ENCODE peak calls at places on chromosomes 2 and 18, in nine cellular contexts. U, K, P, R, Z, X, F, G and M are unnamed samples.
A peak's percentile ranks its signal among the peaks of the same experiment; 100 is the strongest.

GRCh38 chr2:187942876-187943275 is 348.8 kb upstream of the GULP1 start:
- DNase-seq in U (no peak), K (no peak), P (no peak), R (no peak), Z (no peak), X (no peak), F (no peak), G (no peak), M (no peak)

GRCh38 chr2:75547345-75548035 is 13.2 kb downstream of the EVA1A start:
- DNase-seq in U (no peak), K (no peak), P (peak; percentile 30), R (no peak), Z (no peak), X (no peak), F (no peak), G (no peak), M (no peak)

GRCh38 chr2:15563227-15564100 is 2.3 kb upstream of the NBAS start:
- DNase-seq in U (no peak), K (no peak), P (no peak), R (no peak), Z (no peak), X (no peak), F (no peak), G (no peak), M (no peak)

GRCh38 chr18:3481696-3482210 is 31.8 kb downstream of the TGIF1 start:
- DNase-seq in U (peak; percentile 52), K (no peak), P (peak; percentile 48), R (no peak), Z (peak; percentile 74), X (peak; percentile 35), F (no peak), G (no peak), M (no peak)

GRCh38 chr2:239369631-239370161 is 31.1 kb downstream of the HDAC4 start:
- DNase-seq in U (no peak), K (peak; percentile 75), P (no peak), R (peak; percentile 32), Z (peak; percentile 73), X (no peak), F (no peak), G (peak; percentile 73), M (no peak)

GRCh38 chr2:64363848-64364247 is 90.1 kb upstream of the LGALSL start:
- DNase-seq in U (no peak), K (no peak), P (no peak), R (no peak), Z (peak; percentile 65), X (no peak), F (no peak), G (no peak), M (no peak)

GRCh38 chr2:190352668-190353536 is 9.5 kb downstream of the INPP1 start:
- DNase-seq in U (peak; percentile 64), K (no peak), P (peak; percentile 34), R (no peak), Z (no peak), X (no peak), F (no peak), G (no peak), M (no peak)

GRCh38 chr2:10094271-10094814 is 14.1 kb upstream of the CYS1 start:
- DNase-seq in U (peak; percentile 79), K (no peak), P (no peak), R (no peak), Z (no peak), X (no peak), F (no peak), G (no peak), M (no peak)

GRCh38 chr2:27582695-27583389 is at the start of gene ZNF512:
- DNase-seq in U (peak; percentile 98), K (peak; percentile 95), P (peak; percentile 96), R (peak; percentile 60), Z (peak; percentile 98), X (peak; percentile 89), F (peak; percentile 89), G (peak; percentile 95), M (peak; percentile 80)

GRCh38 chr2:150647943-150648342 is 160.5 kb upstream of the RND3 start:
- DNase-seq in U (no peak), K (no peak), P (no peak), R (no peak), Z (no peak), X (no peak), F (no peak), G (no peak), M (no peak)

GRCh38 chr2:43032248-43032893 is 194.0 kb downstream of the ZFP36L2 start:
- DNase-seq in U (no peak), K (no peak), P (peak; percentile 81), R (no peak), Z (no peak), X (no peak), F (peak; percentile 61), G (no peak), M (no peak)

GRCh38 chr2:196440413-196440812 is 199.1 kb upstream of the CCDC150 start:
- DNase-seq in U (no peak), K (no peak), P (no peak), R (no peak), Z (no peak), X (no peak), F (no peak), G (no peak), M (no peak)

GRCh38 chr2:173667415-173667814 is 297.8 kb downstream of the SP3 start:
- DNase-seq in U (no peak), K (no peak), P (no peak), R (no peak), Z (no peak), X (peak; percentile 10), F (no peak), G (no peak), M (no peak)

GRCh38 chr2:113977060-113977659 is 87.3 kb downstream of the ACTR3 start:
- DNase-seq in U (no peak), K (no peak), P (no peak), R (no peak), Z (no peak), X (no peak), F (no peak), G (no peak), M (no peak)

DNA sequence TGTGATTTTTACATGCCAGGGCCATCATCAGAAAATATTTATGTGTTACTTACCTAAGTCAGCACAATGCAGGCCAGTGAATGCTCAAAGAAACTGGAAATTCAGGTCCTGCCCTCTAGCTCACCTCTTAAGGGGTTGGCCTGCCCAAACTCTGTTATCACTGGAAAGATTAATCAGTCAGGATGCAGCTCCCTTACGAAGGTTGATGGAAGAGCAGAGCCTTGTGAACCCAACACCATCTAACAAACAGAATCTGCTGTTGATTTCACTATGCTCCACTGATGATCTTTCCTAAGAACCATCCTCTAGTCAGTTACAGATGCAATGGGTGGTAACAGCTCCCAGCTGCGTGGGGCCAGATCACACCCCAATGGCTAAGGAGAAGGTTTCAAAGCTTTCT is 38.2 kb downstream of the SOX11 start:
- DNase-seq in U (no peak), K (no peak), P (no peak), R (no peak), Z (no peak), X (no peak), F (no peak), G (no peak), M (no peak)
- H3K27ac ChIP-seq in U (no peak overlapping the region), K (no peak overlapping the region), P (peak overlapping the region; percentile 28), R (no peak overlapping the region), Z (no peak overlapping the region), X (no peak overlapping the region), F (no peak overlapping the region), G (no peak overlapping the region), M (no peak overlapping the region)

DNA sequence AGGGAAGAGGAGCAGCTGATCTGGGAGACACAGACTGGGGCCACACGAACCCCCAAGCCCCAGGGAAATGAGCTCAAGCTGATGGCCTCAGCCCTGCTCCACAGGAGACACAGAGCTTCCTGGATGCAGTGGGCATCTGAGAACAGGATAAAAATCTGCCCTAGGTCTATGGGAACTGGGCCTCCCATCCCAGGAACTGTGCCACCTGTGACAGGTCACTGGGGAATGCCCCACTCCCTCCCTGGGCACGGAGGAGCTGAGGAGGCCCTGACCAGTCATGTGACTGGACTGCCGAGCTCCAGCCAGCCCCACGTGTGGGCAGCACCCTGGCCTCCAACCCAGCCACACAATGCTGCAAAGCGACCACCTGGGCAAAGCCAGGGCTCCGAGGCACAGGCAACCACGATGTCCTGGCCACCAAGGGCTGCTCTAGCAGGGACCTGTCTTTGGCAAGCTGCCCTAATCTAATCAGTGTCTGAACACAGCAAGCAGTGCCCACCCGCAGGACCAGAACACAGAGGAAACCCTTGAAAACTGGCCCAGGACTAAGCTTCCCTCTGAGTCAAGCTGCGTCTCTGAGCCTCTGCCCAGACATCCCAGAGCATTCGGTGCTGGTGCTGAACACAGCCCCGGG is 57.8 kb upstream of the ID2 start:
- DNase-seq in U (peak; percentile 80), K (peak; percentile 30), P (no peak), R (no peak), Z (no peak), X (no peak), F (no peak), G (no peak), M (no peak)
- H3K27ac ChIP-seq in U (no peak overlapping the region), K (no peak overlapping the region), P (peak overlapping the region; percentile 97), R (no peak overlapping the region), Z (no peak overlapping the region), X (no peak overlapping the region), F (no peak overlapping the region), G (no peak overlapping the region), M (no peak overlapping the region)

GRCh38 chr18:5297582-5297981 is 2.1 kb upstream of the ZBTB14 start:
- DNase-seq in U (no peak), K (no peak), P (no peak), R (no peak), Z (no peak), X (no peak), F (no peak), G (no peak), M (no peak)
- H3K27ac ChIP-seq in U (no peak overlapping the region), K (peak overlapping the region; percentile 97), P (peak overlapping the region; percentile 99), R (no peak overlapping the region), Z (no peak overlapping the region), X (no peak overlapping the region), F (no peak overlapping the region), G (peak overlapping the region; percentile 99), M (no peak overlapping the region)

GRCh38 chr2:69914235-69915049 is 467 bp upstream of the MXD1 start:
- DNase-seq in U (peak; percentile 97), K (peak; percentile 100), P (peak; percentile 100), R (peak; percentile 98), Z (peak; percentile 100), X (peak; percentile 100), F (peak; percentile 100), G (peak; percentile 100), M (peak; percentile 100)

GRCh38 chr2:69915050-69915945 is at the start of gene MXD1:
- DNase-seq in U (peak; percentile 56), K (peak; percentile 59), P (peak; percentile 48), R (no peak), Z (no peak), X (no peak), F (no peak), G (no peak), M (peak; percentile 15)

GRCh38 chr2:69917854-69918253 is 2.9 kb downstream of the MXD1 start:
- DNase-seq in U (no peak), K (no peak), P (peak; percentile 42), R (no peak), Z (no peak), X (peak; percentile 10), F (no peak), G (no peak), M (peak; percentile 49)

GRCh38 chr2:69916151-69916550 is 1.2 kb downstream of the MXD1 start:
- DNase-seq in U (no peak), K (no peak), P (no peak), R (no peak), Z (no peak), X (no peak), F (no peak), G (no peak), M (no peak)

GRCh38 chr2:69918391-69918790 is 3.5 kb downstream of the MXD1 start:
- DNase-seq in U (no peak), K (no peak), P (no peak), R (no peak), Z (peak; percentile 47), X (no peak), F (no peak), G (no peak), M (no peak)
- H3K27ac ChIP-seq in U (peak overlapping the region; percentile 65), K (peak overlapping the region; percentile 56), P (peak overlapping the region; percentile 86), R (no peak overlapping the region), Z (no peak overlapping the region), X (no peak overlapping the region), F (peak overlapping the region; percentile 50), G (peak overlapping the region; percentile 51), M (peak overlapping the region; percentile 96)